ENCODE peak calls at places on chromosomes 3 and 15, in four cellular contexts. R is HCT116, H is HepG2, C is K562. X is an unnamed sample.

GRCh38 chr3:47411696-47412452 is 31.1 kb downstream of the PTPN23 start:
- DNase-seq in H (no peak), C (no peak), R (no peak), X (no peak)

GRCh38 chr3:126128504-126129407 is 44.8 kb upstream of the SLC41A3 start:
- DNase-seq in R (no peak), C (no peak), H (no peak), X (no peak)

GRCh38 chr3:163541629-163542028 is 1536.7 kb downstream of the SI start:
- DNase-seq in H (no peak), R (no peak), C (no peak), X (no peak)

GRCh38 chr15:96270581-96271172 is 59.8 kb upstream of the NR2F2 start:
- DNase-seq in H (peak; percentile 87), C (no peak), R (peak; percentile 33), X (no peak)

GRCh38 chr3:51311055-51311454 is 74.0 kb upstream of the MANF start:
- DNase-seq in R (peak; percentile 23), H (peak; percentile 28), C (peak; percentile 1), X (peak; percentile 5)

GRCh38 chr3:58471025-58471887 is 20.6 kb upstream of the KCTD6 start:
- DNase-seq in C (peak; percentile 58), H (peak; percentile 95), R (peak; percentile 70), X (peak; percentile 60)

GRCh38 chr3:180802837-180803236 is 109.6 kb upstream of the FXR1 start:
- DNase-seq in R (peak; percentile 3), H (peak; percentile 28), C (peak; percentile 14), X (peak; percentile 10)

GRCh38 chr3:13414040-13414729 is 5.9 kb downstream of the NUP210 start:
- DNase-seq in C (no peak), H (no peak), R (no peak), X (no peak)

GRCh38 chr3:134369231-134369741 is 5.0 kb downstream of the AMOTL2 start:
- DNase-seq in R (no peak), H (no peak), C (no peak), X (no peak)

GRCh38 chr3:104359546-104359945 is 1007.2 kb upstream of the ALCAM start:
- DNase-seq in R (no peak), H (no peak), C (no peak), X (no peak)

GRCh38 chr3:149705416-149705815 is 46.9 kb downstream of the COMMD2 start:
- DNase-seq in C (no peak), R (no peak), H (no peak), X (no peak)

GRCh38 chr3:8503461-8503860 is 1.8 kb downstream of the LMCD1 start:
- DNase-seq in H (no peak), C (no peak), R (no peak), X (no peak)

GRCh38 chr3:164918915-164919314 is 159.4 kb downstream of the SI start:
- DNase-seq in H (no peak), R (no peak), C (no peak), X (no peak)

GRCh38 chr15:26864664-26865191 is 2.1 kb upstream of the GABRA5 start:
- DNase-seq in H (no peak), C (peak; percentile 54), R (no peak), X (no peak)

GRCh38 chr3:156812521-156813335 is 13.4 kb upstream of the LEKR1 start:
- DNase-seq in C (peak; percentile 83), H (peak; percentile 82), R (no peak), X (peak; percentile 82)

GRCh38 chr3:172516318-172517214 is 6.7 kb downstream of the TNFSF10 start:
- DNase-seq in C (no peak), R (no peak), H (no peak), X (peak; percentile 42)

GRCh38 chr15:30992073-30992363 is 590 bp upstream of the MTMR10 start:
- DNase-seq in R (no peak), C (no peak), H (peak; percentile 15), X (no peak)

GRCh38 chr15:60695713-60696522 is 217.0 kb upstream of the ICE2 start:
- DNase-seq in H (no peak), C (no peak), R (no peak), X (no peak)

GRCh38 chr15:73480051-73480450 is 37.1 kb downstream of the REC114 start:
- DNase-seq in R (no peak), H (no peak), C (no peak), X (no peak)

GRCh38 chr3:124563376-124563775 is 166.9 kb upstream of the UMPS start:
- DNase-seq in R (no peak), H (no peak), C (peak; percentile 51), X (no peak)

GRCh38 chr15:52658955-52659354 is 20.2 kb downstream of the ATOSA start:
- DNase-seq in H (no peak), C (no peak), R (no peak), X (no peak)

GRCh38 chr3:140521751-140522445 is 156.0 kb upstream of the TRIM42 start:
- DNase-seq in H (no peak), C (no peak), R (no peak), X (no peak)

GRCh38 chr3:189901481-189901880 is 219.2 kb downstream of the P3H2 start:
- DNase-seq in C (no peak), H (no peak), R (no peak), X (no peak)

GRCh38 chr3:184332370-184333090 is 4.9 kb upstream of the FAM131A start:
- DNase-seq in H (no peak), C (no peak), R (no peak), X (peak; percentile 88)

GRCh38 chr15:79168922-79169322 is 78.3 kb upstream of the RASGRF1 start:
- DNase-seq in H (peak; percentile 74), R (peak; percentile 61), C (peak; percentile 35), X (no peak)

GRCh38 chr3:51718547-51719412 is 11.9 kb downstream of the GRM2 start:
- DNase-seq in R (peak; percentile 68), C (peak; percentile 62), H (peak; percentile 64), X (peak; percentile 27)

GRCh38 chr3:11077466-11077865 is 76.8 kb upstream of the HRH1 start:
- DNase-seq in R (no peak), C (no peak), H (no peak), X (no peak)

GRCh38 chr3:10023587-10024310 is 2.5 kb upstream of the FANCD2 start:
- DNase-seq in C (peak; percentile 16), H (no peak), R (no peak), X (no peak)

GRCh38 chr15:94416829-94417228 is 185.5 kb downstream of the MCTP2 start:
- DNase-seq in R (no peak), H (no peak), C (no peak), X (no peak)

GRCh38 chr3:193028283-193028682 is 110.6 kb upstream of the MB21D2 start:
- DNase-seq in C (no peak), H (no peak), R (no peak), X (no peak)

GRCh38 chr3:43996379-43997301 is 245.0 kb upstream of the TOPAZ1 start:
- DNase-seq in R (no peak), H (no peak), C (no peak), X (no peak)

GRCh38 chr15:23416349-23417276 is 30.4 kb downstream of the GOLGA6L2 start:
- DNase-seq in R (no peak), C (peak; percentile 47), H (no peak), X (no peak)

GRCh38 chr15:45307230-45307924 is 55.3 kb downstream of the SLC28A2 start:
- DNase-seq in H (peak; percentile 53), C (peak; percentile 6), R (peak; percentile 32), X (no peak)

GRCh38 chr15:41772720-41773331 is 1.5 kb upstream of the MAPKBP1 start:
- DNase-seq in C (peak; percentile 70), R (peak; percentile 49), H (peak; percentile 73), X (no peak)

GRCh38 chr3:13851997-13852637 is 27.8 kb downstream of the WNT7A start:
- DNase-seq in R (no peak), H (no peak), C (no peak), X (no peak)

GRCh38 chr3:108132727-108133373 is 42.0 kb upstream of the CD47 start:
- DNase-seq in C (no peak), H (no peak), R (peak; percentile 39), X (peak; percentile 61)

GRCh38 chr3:108131795-108132134 is 40.9 kb upstream of the CD47 start:
- DNase-seq in H (no peak), R (no peak), C (no peak), X (no peak)

GRCh38 chr3:108131105-108131794 is 40.4 kb upstream of the CD47 start:
- DNase-seq in C (no peak), R (peak; percentile 56), H (no peak), X (peak; percentile 87)

GRCh38 chr3:108134555-108134880 is 43.7 kb upstream of the CD47 start:
- DNase-seq in R (no peak), C (no peak), H (no peak), X (no peak)

DNA sequence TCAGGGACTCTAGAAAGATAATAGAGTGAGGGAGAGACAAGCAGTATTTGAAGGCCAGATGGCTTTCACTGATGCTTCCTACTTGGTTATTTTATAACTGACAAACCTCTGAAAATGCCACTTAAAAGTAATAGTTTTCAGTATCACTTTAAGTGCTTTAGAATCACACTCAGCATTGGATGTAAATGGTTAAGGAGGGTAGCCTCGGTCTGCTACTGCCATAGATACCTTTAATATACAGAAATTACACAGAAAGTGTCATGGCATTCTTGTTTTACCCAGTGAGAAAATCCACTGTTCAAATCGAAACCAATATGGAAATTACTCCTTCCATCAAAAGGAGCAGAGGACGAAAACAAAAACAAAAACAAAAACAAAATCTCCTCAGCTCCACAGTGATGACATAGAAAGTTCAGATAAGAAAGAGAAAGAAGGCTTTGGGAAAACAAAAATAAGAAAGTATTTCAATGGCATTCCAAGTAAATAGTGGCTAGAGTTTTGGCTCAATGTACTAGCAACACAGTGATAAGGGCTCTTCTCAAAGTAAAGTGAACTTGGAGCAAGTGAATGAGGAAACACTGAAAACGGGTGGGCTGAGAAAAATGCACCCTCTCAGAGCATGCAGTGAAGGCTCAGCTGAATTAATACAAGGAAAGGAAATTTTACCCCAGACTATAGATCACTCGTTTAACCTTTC is 43.2 kb upstream of the CD47 start:
- DNase-seq in H (no peak), C (no peak), R (no peak), X (no peak)
- H3K4me3 ChIP-seq in H (no peak overlapping the region), C (no peak overlapping the region), R (no peak overlapping the region), X (no peak overlapping the region)

GRCh38 chr15:64738231-64739095 is 36.9 kb downstream of the RBPMS2 start:
- DNase-seq in R (no peak), C (no peak), H (no peak), X (no peak)
- H3K4me1 ChIP-seq in R (no peaks in the 10 kb centered on the region), C (peaks cover 3% of the 10 kb centered on the region), H (no peaks in the 10 kb centered on the region), X (no peaks in the 10 kb centered on the region)

DNA sequence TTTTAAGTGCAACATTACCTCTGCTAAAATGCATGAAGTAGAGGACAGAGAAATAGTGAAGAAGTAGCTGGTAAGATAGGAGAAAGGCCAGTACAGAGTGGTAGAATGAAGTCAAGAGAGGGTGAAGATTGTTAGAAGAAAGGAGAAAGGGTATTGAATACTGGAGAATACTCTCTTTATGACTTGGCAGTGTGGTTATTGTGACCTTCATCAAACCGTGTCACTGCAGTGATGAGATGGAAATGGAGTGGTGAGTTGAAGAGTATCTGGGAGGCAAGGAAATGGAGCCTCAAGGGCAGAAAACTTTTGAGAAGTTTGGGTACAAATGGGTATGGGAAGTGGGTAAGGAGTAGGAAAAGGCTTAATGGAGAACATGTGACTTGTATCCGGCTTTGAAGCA is 24.7 kb downstream of the MINDY2 start:
- DNase-seq in C (no peak), R (no peak), H (no peak), X (no peak)
- TF ChIP-seq TCF7L2 in C (no peak), R (no peak), H (no peak), X (no peak)

GRCh38 chr15:88618686-88619085 is 2.5 kb upstream of the AEN start:
- DNase-seq in H (no peak), C (no peak), R (no peak), X (no peak)

GRCh38 chr15:88620995-88621772 is at the start of gene AEN:
- DNase-seq in C (peak; percentile 96), R (peak; percentile 88), H (peak; percentile 92), X (peak; percentile 86)

GRCh38 chr15:88617790-88618189 is 3.4 kb upstream of the AEN start:
- DNase-seq in H (no peak), R (no peak), C (no peak), X (no peak)

GRCh38 chr15:88621789-88622604 is 857 bp downstream of the AEN start:
- DNase-seq in H (peak; percentile 76), R (no peak), C (peak; percentile 80), X (no peak)

GRCh38 chr15:88619796-88620195 is 1.3 kb upstream of the AEN start:
- DNase-seq in H (no peak), R (no peak), C (no peak), X (no peak)
- H3K4me3 ChIP-seq in H (no peak overlapping the region), R (no peak overlapping the region), C (no peak overlapping the region), X (no peak overlapping the region)